ENCODE peak calls at places on chromosomes 4 and X, in four cellular contexts. V, G, X and T are unnamed samples. For H3K9me1, the result is how much of the 10 kb centered on the place peaks cover.

GRCh38 chrX:79364306-79364705 is 2.8 kb downstream of the ITM2A start:
- DNase-seq in V (no peak), G (no peak), X (no peak), T (no peak)

GRCh38 chr4:136650541-136651277 is 881.6 kb downstream of the PCDH18 start:
- DNase-seq in G (peak), V (no peak), X (peak), T (no peak)

GRCh38 chr4:142549248-142549647 is 296.9 kb downstream of the INPP4B start:
- DNase-seq in X (no peak), G (no peak), V (no peak), T (peak)

GRCh38 chr4:81060587-81061339 is 30.3 kb downstream of the BMP3 start:
- DNase-seq in G (no peak), X (no peak), V (no peak), T (no peak)

GRCh38 chrX:124203311-124203710 is 129.1 kb upstream of the TEX13D start:
- DNase-seq in X (no peak), G (no peak), V (no peak), T (no peak)

GRCh38 chr4:122577189-122577553 is 43.7 kb downstream of the IL21 start:
- DNase-seq in X (no peak), G (no peak), V (no peak), T (no peak)

GRCh38 chrX:20378291-20378920 is 111.7 kb upstream of the RPS6KA3 start:
- DNase-seq in X (no peak), G (peak), V (no peak), T (no peak)

GRCh38 chr4:81604683-81605082 is 133.0 kb upstream of the RASGEF1B start:
- DNase-seq in X (no peak), G (no peak), V (no peak), T (no peak)

GRCh38 chr4:32847466-32847865 is 2127.3 kb downstream of the PCDH7 start:
- DNase-seq in X (no peak), V (no peak), G (no peak), T (no peak)

GRCh38 chrX:17081969-17082368 is 135.5 kb downstream of the REPS2 start:
- DNase-seq in G (no peak), X (no peak), V (no peak), T (no peak)

GRCh38 chrX:40169193-40170086 is 71.7 kb upstream of the BCOR start:
- DNase-seq in V (peak), X (peak), G (peak), T (no peak)

GRCh38 chr4:21522296-21522695 is 426.3 kb downstream of the KCNIP4 start:
- DNase-seq in V (no peak), G (no peak), X (no peak), T (no peak)

GRCh38 chr4:173247316-173247715 is 78.7 kb downstream of the GALNT7 start:
- DNase-seq in V (no peak), X (no peak), G (no peak), T (no peak)

GRCh38 chrX:64580035-64580434 is 184.8 kb upstream of the MTMR8 start:
- DNase-seq in X (no peak), G (no peak), V (no peak), T (no peak)

GRCh38 chr4:2785613-2786012 is 7.3 kb upstream of the SH3BP2 start:
- DNase-seq in G (no peak), X (no peak), V (peak), T (no peak)

GRCh38 chr4:143185253-143186107 is 763 bp downstream of the USP38 start:
- DNase-seq in G (peak), X (peak), V (peak), T (no peak)

GRCh38 chrX:22974616-22975015 is 25.1 kb upstream of the DDX53 start:
- DNase-seq in X (no peak), G (no peak), V (no peak), T (no peak)

GRCh38 chr4:72538006-72538405 is 31.0 kb downstream of the ADAMTS3 start:
- DNase-seq in X (no peak), V (no peak), G (no peak), T (no peak)

GRCh38 chrX:119801253-119802221 is 10.1 kb upstream of the RPL39 start:
- DNase-seq in X (no peak), V (no peak), G (no peak), T (no peak)

GRCh38 chr4:73609688-73610087 is 10.5 kb downstream of the RASSF6 start:
- DNase-seq in V (no peak), G (peak), X (peak), T (no peak)

GRCh38 chr4:7226464-7226863 is 34.1 kb downstream of the SORCS2 start:
- DNase-seq in G (no peak), X (no peak), V (no peak), T (no peak)

GRCh38 chr4:13355036-13355910 is 128.9 kb downstream of the RAB28 start:
- DNase-seq in G (peak), X (no peak), V (no peak), T (no peak)

GRCh38 chrX:124346064-124346876 is at the start of gene SH2D1A:
- DNase-seq in V (peak), X (no peak), G (no peak), T (no peak)

GRCh38 chr4:5409980-5410618 is 298.3 kb downstream of the EVC2 start:
- DNase-seq in X (no peak), V (no peak), G (no peak), T (no peak)

GRCh38 chr4:129129143-129129542 is 33.2 kb downstream of the C4orf33 start:
- DNase-seq in G (no peak), V (no peak), X (no peak), T (no peak)

GRCh38 chr4:96152824-96153223 is 312.9 kb downstream of the PDHA2 start:
- DNase-seq in V (no peak), X (no peak), G (no peak), T (no peak)

GRCh38 chr4:106766519-106766918 is 269.6 kb downstream of the DKK2 start:
- DNase-seq in X (no peak), G (no peak), V (no peak), T (no peak)

GRCh38 chrX:39261446-39262147 is 460.3 kb downstream of the MID1IP1 start:
- DNase-seq in V (peak), G (no peak), X (peak), T (peak)

GRCh38 chr4:185839204-185839712 is 27.3 kb upstream of the SORBS2 start:
- DNase-seq in X (peak), G (peak), V (no peak), T (peak)

GRCh38 chr4:113921089-113921842 is 58.2 kb downstream of the ARSJ start:
- DNase-seq in X (no peak), G (peak), V (no peak), T (no peak)

GRCh38 chrX:46912098-46912672 is at the start of gene JADE3:
- DNase-seq in V (peak), X (peak), G (peak), T (no peak)

GRCh38 chrX:50579955-50580354 is 109.3 kb upstream of the DGKK start:
- DNase-seq in X (peak), G (peak), V (peak), T (peak)

GRCh38 chr4:72631296-72631695 is 62.3 kb upstream of the ADAMTS3 start:
- DNase-seq in G (peak), X (no peak), V (peak), T (peak)

GRCh38 chrX:152635941-152636340 is 1.8 kb upstream of the GABRQ start:
- DNase-seq in V (peak), X (peak), G (peak), T (no peak)

GRCh38 chr4:111074523-111075114 is 451.7 kb upstream of the PITX2 start:
- DNase-seq in G (no peak), V (no peak), X (no peak), T (no peak)

GRCh38 chr4:27000820-27001219 is 140.2 kb downstream of the STIM2 start:
- DNase-seq in V (peak), G (no peak), X (no peak), T (no peak)

GRCh38 chrX:3548743-3549441 is 164.6 kb downstream of the PRKX start:
- DNase-seq in X (peak), V (no peak), G (peak), T (no peak)

GRCh38 chr4:93444860-93445259 is 383.7 kb upstream of the ATOH1 start:
- DNase-seq in X (no peak), G (peak), V (no peak), T (no peak)

GRCh38 chr4:112189754-112190153 is 41.8 kb upstream of the AP1AR start:
- DNase-seq in V (no peak), X (peak), G (peak), T (no peak)

GRCh38 chr4:23811045-23811620 is 78.7 kb downstream of the PPARGC1A start:
- DNase-seq in V (no peak), G (peak), X (no peak), T (no peak)
- H3K9me1 ChIP-seq in V (under half), G (under half), X (under half), T (under half)

GRCh38 chr4:85187106-85187505 is 220.6 kb upstream of the WDFY3 start:
- DNase-seq in V (no peak), G (no peak), X (no peak), T (no peak)
- H3K9me1 ChIP-seq in V (under half), G (under half), X (under half), T (under half)

GRCh38 chr4:104020641-104021040 is 300.9 kb upstream of the TACR3 start:
- DNase-seq in X (no peak), V (no peak), G (no peak), T (no peak)

GRCh38 chr4:104025251-104025650 is 305.5 kb upstream of the TACR3 start:
- DNase-seq in V (no peak), X (no peak), G (no peak), T (no peak)

GRCh38 chr4:104017213-104017612 is 297.4 kb upstream of the TACR3 start:
- DNase-seq in X (no peak), V (no peak), G (no peak), T (no peak)

GRCh38 chr4:104022871-104023270 is 303.1 kb upstream of the TACR3 start:
- DNase-seq in X (no peak), G (no peak), V (no peak), T (no peak)
- H3K9me1 ChIP-seq in X (under half), G (under half), V (under half), T (under half)

GRCh38 chr4:133621628-133622027 is 472.5 kb downstream of the PCDH10 start:
- DNase-seq in X (no peak), V (no peak), G (no peak), T (no peak)
- H3K9me1 ChIP-seq in X (under half), V (under half), G (under half), T (under half)